ENCODE peak calls at places on chromosomes 4 and X, in seven cellular contexts. M is esophagus squamous epithelium, D is ACHN, L is ELF-1, W is left colon, J is NCI-H1436, I is psoas muscle. X is an unnamed sample.

GRCh38 chr4:148704291-148704690 is 262.1 kb upstream of the NR3C2 start:
- DNase-seq in M (no peak), D (no peak), L (no peak), W (no peak), J (no peak), I (no peak), X (no peak)

GRCh38 chrX:23704673-23705206 is 37.4 kb downstream of the PRDX4 start:
- DNase-seq in M (no peak), D (no peak), L (no peak), W (no peak), J (no peak), I (no peak), X (no peak)

GRCh38 chrX:72316408-72317079 is 10.8 kb upstream of the CITED1 start:
- DNase-seq in M (no peak), D (no peak), L (no peak), W (no peak), J (no peak), I (no peak), X (no peak)

GRCh38 chrX:47796433-47796906 is 40.2 kb upstream of the ZNF81 start:
- DNase-seq in M (no peak), D (no peak), L (no peak), W (no peak), J (no peak), I (no peak), X (no peak)

GRCh38 chr4:158625544-158625943 is 46.1 kb downstream of the C4orf46 start:
- DNase-seq in M (no peak), D (no peak), L (no peak), W (no peak), J (no peak), I (no peak), X (no peak)

GRCh38 chr4:185305979-185306442 is 89.7 kb downstream of the LRP2BP start:
- DNase-seq in M (no peak), D (peak), L (peak), W (no peak), J (no peak), I (no peak), X (peak)

GRCh38 chrX:25941087-25941486 is 197.1 kb upstream of the MAGEB18 start:
- DNase-seq in M (no peak), D (peak), L (no peak), W (no peak), J (no peak), I (no peak), X (no peak)

GRCh38 chr4:8308856-8309771 is 39.6 kb downstream of the HTRA3 start:
- DNase-seq in M (no peak), D (no peak), L (no peak), W (peak), J (no peak), I (peak), X (no peak)

GRCh38 chr4:87853108-87853507 is 20.3 kb downstream of the MEPE start:
- DNase-seq in M (no peak), D (peak), L (peak), W (no peak), J (no peak), I (no peak), X (peak)

GRCh38 chr4:41305486-41305885 is 48.8 kb downstream of the UCHL1 start:
- DNase-seq in M (no peak), D (no peak), L (no peak), W (no peak), J (no peak), I (no peak), X (no peak)

GRCh38 chr4:182904271-182904761 is 12.9 kb downstream of the DCTD start:
- DNase-seq in M (no peak), D (no peak), L (peak), W (no peak), J (no peak), I (no peak), X (no peak)

GRCh38 chrX:150163956-150164726 is 199.0 kb upstream of the MAMLD1 start:
- DNase-seq in M (no peak), D (no peak), L (no peak), W (no peak), J (no peak), I (no peak), X (no peak)

GRCh38 chrX:111519215-111519614 is 7.8 kb downstream of the SERTM2 start:
- DNase-seq in M (no peak), D (peak), L (peak), W (no peak), J (peak), I (no peak), X (no peak)

GRCh38 chr4:7353846-7354610 is 80.7 kb downstream of the PSAPL1 start:
- DNase-seq in M (no peak), D (no peak), L (no peak), W (no peak), J (no peak), I (no peak), X (no peak)

GRCh38 chr4:52142816-52143215 is 91.7 kb downstream of the SPATA18 start:
- DNase-seq in M (no peak), D (no peak), L (no peak), W (no peak), J (no peak), I (no peak), X (no peak)

GRCh38 chr4:135065366-135065765 is 863.8 kb upstream of the PABPC4L start:
- DNase-seq in M (no peak), D (no peak), L (no peak), W (no peak), J (no peak), I (no peak), X (no peak)

GRCh38 chrX:36443007-36443406 is 523.5 kb downstream of the CFAP47 start:
- DNase-seq in M (no peak), D (no peak), L (no peak), W (no peak), J (no peak), I (no peak), X (no peak)

X was measured in A549.